ENCODE peak calls at places on chromosomes 1 and 21, in four cellular contexts. One of them, this sample, is unnamed. For H3K4me1, the result is how much of the 10 kb centered on the place peaks cover.

GRCh38 chr1:20370628-20371200 is 80.0 kb downstream of the VWA5B1 start:
- DNase-seq in Peyer's patch: no peak
- DNase-seq in body of pancreas: no peak
- DNase-seq in IMR-90: no peak
- DNase-seq in this sample: no peak

GRCh38 chr1:1058921-1059493 is 15.1 kb downstream of the RNF223 start:
- DNase-seq in Peyer's patch: no peak
- DNase-seq in body of pancreas: peak
- DNase-seq in IMR-90: no peak
- DNase-seq in this sample: no peak

GRCh38 chr1:207840380-207840779 is 70.5 kb downstream of the CD34 start:
- DNase-seq in Peyer's patch: no peak
- DNase-seq in body of pancreas: no peak
- DNase-seq in IMR-90: no peak
- DNase-seq in this sample: no peak

GRCh38 chr1:168285419-168285790 is 4.7 kb downstream of the TBX19 start:
- DNase-seq in Peyer's patch: no peak
- DNase-seq in body of pancreas: no peak
- DNase-seq in IMR-90: no peak
- DNase-seq in this sample: no peak

GRCh38 chr1:157963713-157964112 is 29.7 kb upstream of the KIRREL1 start:
- DNase-seq in Peyer's patch: peak
- DNase-seq in body of pancreas: peak
- DNase-seq in IMR-90: peak
- DNase-seq in this sample: peak

GRCh38 chr1:77802026-77802425 is 22.6 kb downstream of the MIGA1 start:
- DNase-seq in Peyer's patch: no peak
- DNase-seq in body of pancreas: no peak
- DNase-seq in IMR-90: no peak
- DNase-seq in this sample: no peak

GRCh38 chr1:109482242-109482641 is 1.5 kb upstream of the ATXN7L2 start:
- DNase-seq in Peyer's patch: no peak
- DNase-seq in body of pancreas: no peak
- DNase-seq in IMR-90: no peak
- DNase-seq in this sample: no peak

GRCh38 chr1:215987092-215987855 is 420.2 kb downstream of the KCTD3 start:
- DNase-seq in Peyer's patch: no peak
- DNase-seq in body of pancreas: no peak
- DNase-seq in IMR-90: peak
- DNase-seq in this sample: no peak

GRCh38 chr1:224433671-224434446 is 738 bp downstream of the WDR26 start:
- DNase-seq in Peyer's patch: peak
- DNase-seq in body of pancreas: peak
- DNase-seq in IMR-90: no peak
- DNase-seq in this sample: peak

GRCh38 chr1:74528123-74528522 is 15.7 kb upstream of the LRRC53 start:
- DNase-seq in Peyer's patch: no peak
- DNase-seq in body of pancreas: no peak
- DNase-seq in IMR-90: no peak
- DNase-seq in this sample: no peak

GRCh38 chr1:162165528-162165927 is 96.0 kb downstream of the NOS1AP start:
- DNase-seq in Peyer's patch: no peak
- DNase-seq in body of pancreas: no peak
- DNase-seq in IMR-90: no peak
- DNase-seq in this sample: no peak

GRCh38 chr1:93704063-93704462 is 22.4 kb upstream of the BCAR3 start:
- DNase-seq in Peyer's patch: peak
- DNase-seq in body of pancreas: no peak
- DNase-seq in IMR-90: no peak
- DNase-seq in this sample: no peak

GRCh38 chr21:25563399-25564116 is 43.7 kb downstream of the MRPL39 start:
- DNase-seq in Peyer's patch: peak
- DNase-seq in body of pancreas: no peak
- DNase-seq in IMR-90: no peak
- DNase-seq in this sample: peak

GRCh38 chr1:24955161-24955560 is 25.1 kb upstream of the RUNX3 start:
- DNase-seq in Peyer's patch: peak
- DNase-seq in body of pancreas: no peak
- DNase-seq in IMR-90: peak
- DNase-seq in this sample: peak

GRCh38 chr21:25329227-25329626 is 278.1 kb downstream of the MRPL39 start:
- DNase-seq in Peyer's patch: no peak
- DNase-seq in body of pancreas: no peak
- DNase-seq in IMR-90: peak
- DNase-seq in this sample: no peak

GRCh38 chr1:226248091-226248490 is 24.6 kb downstream of the MIXL1 start:
- DNase-seq in Peyer's patch: no peak
- DNase-seq in body of pancreas: no peak
- DNase-seq in IMR-90: peak
- DNase-seq in this sample: no peak

GRCh38 chr21:42846221-42846620 is 33.1 kb downstream of the WDR4 start:
- DNase-seq in Peyer's patch: peak
- DNase-seq in body of pancreas: peak
- DNase-seq in IMR-90: no peak
- DNase-seq in this sample: no peak

GRCh38 chr1:41914515-41914914 is 4.2 kb downstream of the HIVEP3 start:
- DNase-seq in Peyer's patch: no peak
- DNase-seq in body of pancreas: no peak
- DNase-seq in IMR-90: no peak
- DNase-seq in this sample: peak

GRCh38 chr1:40951943-40952743 is 27.4 kb upstream of the CTPS1 start:
- DNase-seq in Peyer's patch: peak
- DNase-seq in body of pancreas: peak
- DNase-seq in IMR-90: peak
- DNase-seq in this sample: peak

GRCh38 chr1:46622341-46622740 is 5.7 kb upstream of the MOB3C start:
- DNase-seq in Peyer's patch: no peak
- DNase-seq in body of pancreas: peak
- DNase-seq in IMR-90: peak
- DNase-seq in this sample: peak

GRCh38 chr1:59062743-59063142 is 234.2 kb upstream of the FGGY start:
- DNase-seq in Peyer's patch: peak
- DNase-seq in body of pancreas: no peak
- DNase-seq in IMR-90: peak
- DNase-seq in this sample: peak

GRCh38 chr1:154777151-154777550 is 92.9 kb downstream of the KCNN3 start:
- DNase-seq in Peyer's patch: no peak
- DNase-seq in body of pancreas: no peak
- DNase-seq in IMR-90: no peak
- DNase-seq in this sample: no peak

GRCh38 chr1:44276901-44277300 is 63.6 kb downstream of the DMAP1 start:
- DNase-seq in Peyer's patch: no peak
- DNase-seq in body of pancreas: no peak
- DNase-seq in IMR-90: peak
- DNase-seq in this sample: no peak

GRCh38 chr1:81812712-81813111 is 12.0 kb downstream of the ADGRL2 start:
- DNase-seq in Peyer's patch: no peak
- DNase-seq in body of pancreas: no peak
- DNase-seq in IMR-90: peak
- DNase-seq in this sample: no peak

GRCh38 chr1:14748977-14749376 is 150.5 kb downstream of the KAZN start:
- DNase-seq in Peyer's patch: no peak
- DNase-seq in body of pancreas: no peak
- DNase-seq in IMR-90: no peak
- DNase-seq in this sample: no peak

GRCh38 chr1:211643324-211644212 is 31.9 kb downstream of the NEK2 start:
- DNase-seq in Peyer's patch: peak
- DNase-seq in body of pancreas: peak
- DNase-seq in IMR-90: no peak
- DNase-seq in this sample: peak

GRCh38 chr21:32826317-32827167 is 55.0 kb upstream of the PAXBP1 start:
- DNase-seq in Peyer's patch: peak
- DNase-seq in body of pancreas: peak
- DNase-seq in IMR-90: peak
- DNase-seq in this sample: peak

GRCh38 chr1:46556822-46557221 is 5.4 kb upstream of the KNCN start:
- DNase-seq in Peyer's patch: no peak
- DNase-seq in body of pancreas: no peak
- DNase-seq in IMR-90: peak
- DNase-seq in this sample: peak

GRCh38 chr1:65255088-65256050 is 54.0 kb upstream of the DNAJC6 start:
- DNase-seq in Peyer's patch: no peak
- DNase-seq in body of pancreas: no peak
- DNase-seq in IMR-90: no peak
- DNase-seq in this sample: no peak

GRCh38 chr1:222557148-222557547 is 9.2 kb upstream of the HHIPL2 start:
- DNase-seq in Peyer's patch: no peak
- DNase-seq in body of pancreas: no peak
- DNase-seq in IMR-90: peak
- DNase-seq in this sample: no peak

GRCh38 chr1:66705100-66705499 is 47.2 kb upstream of the DYNLT5 start:
- DNase-seq in Peyer's patch: no peak
- DNase-seq in body of pancreas: no peak
- DNase-seq in IMR-90: no peak
- DNase-seq in this sample: no peak

GRCh38 chr1:159173303-159173702 is 1.9 kb downstream of the CADM3 start:
- DNase-seq in Peyer's patch: no peak
- DNase-seq in body of pancreas: no peak
- DNase-seq in IMR-90: no peak
- DNase-seq in this sample: no peak
- H3K4me3 ChIP-seq in Peyer's patch: no peak
- H3K4me3 ChIP-seq in body of pancreas: no peak
- H3K4me3 ChIP-seq in IMR-90: no peak
- H3K4me3 ChIP-seq in this sample: no peak

GRCh38 chr1:2134232-2134603 is 60.4 kb downstream of the FAAP20 start:
- DNase-seq in Peyer's patch: no peak
- DNase-seq in body of pancreas: no peak
- DNase-seq in IMR-90: no peak
- DNase-seq in this sample: no peak
- H3K27ac ChIP-seq in Peyer's patch: peak
- H3K27ac ChIP-seq in body of pancreas: peak
- H3K27ac ChIP-seq in IMR-90: no peak
- H3K27ac ChIP-seq in this sample: no peak

GRCh38 chr1:19342077-19342775 is 30.1 kb downstream of the SLC66A1 start:
- DNase-seq in Peyer's patch: no peak
- DNase-seq in body of pancreas: no peak
- DNase-seq in IMR-90: no peak
- DNase-seq in this sample: no peak
- H3K4me1 ChIP-seq in Peyer's patch: under half
- H3K4me1 ChIP-seq in body of pancreas: under half
- H3K4me1 ChIP-seq in IMR-90: under half
- H3K4me1 ChIP-seq in this sample: under half

DNA sequence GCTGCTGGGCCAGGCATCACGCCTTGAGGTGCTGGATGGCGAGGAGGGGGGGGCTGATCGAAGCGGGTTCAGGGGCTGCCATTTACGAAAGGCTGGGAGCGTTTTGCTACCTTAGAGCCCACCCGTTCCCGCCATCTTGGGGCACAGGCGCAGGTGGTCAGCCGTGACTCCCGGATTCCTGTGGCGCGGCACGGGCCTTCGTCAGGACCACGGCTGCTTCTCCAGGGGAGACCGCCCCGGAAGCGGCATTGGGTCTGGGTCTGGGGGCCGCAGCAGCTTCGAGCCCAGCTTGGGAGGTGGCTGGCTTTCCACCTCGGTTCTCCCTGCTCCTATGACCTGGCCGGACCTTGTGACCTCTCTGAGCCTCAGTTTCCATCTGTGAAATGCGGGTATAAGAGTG is 23.8 kb downstream of the SPSB1 start:
- DNase-seq in Peyer's patch: no peak
- DNase-seq in body of pancreas: no peak
- DNase-seq in IMR-90: no peak
- DNase-seq in this sample: no peak
- H3K4me3 ChIP-seq in Peyer's patch: no peak
- H3K4me3 ChIP-seq in body of pancreas: no peak
- H3K4me3 ChIP-seq in IMR-90: no peak
- H3K4me3 ChIP-seq in this sample: no peak

GRCh38 chr1:32361674-32362473 is 411 bp downstream of the FAM229A start:
- DNase-seq in Peyer's patch: peak
- DNase-seq in body of pancreas: peak
- DNase-seq in IMR-90: no peak
- DNase-seq in this sample: peak
- H3K27ac ChIP-seq in Peyer's patch: peak
- H3K27ac ChIP-seq in body of pancreas: peak
- H3K27ac ChIP-seq in IMR-90: no peak
- H3K27ac ChIP-seq in this sample: no peak